ENCODE peak calls at places on chromosomes 5 and 9, in eight cellular contexts. One of them, this sample, is unnamed.

GRCh38 chr5:180116441-180117377 is 45.1 kb upstream of the RNF130 start:
- DNase-seq in WTC11: no peak
- DNase-seq in IMR-90: no peak
- DNase-seq in H54: no peak
- DNase-seq in hypothalamus: no peak
- DNase-seq in H7: peak
- DNase-seq in NCI-H2029 treated with DMSO at 0.1 percent for 48 hours: no peak
- DNase-seq in AG04450: no peak
- DNase-seq in this sample: no peak

GRCh38 chr9:109315889-109316640 is 4.8 kb downstream of the EPB41L4B start:
- DNase-seq in NCI-H2029 treated with DMSO at 0.1 percent for 48 hours: peak
- DNase-seq in hypothalamus: peak
- DNase-seq in H7: peak
- DNase-seq in WTC11: no peak
- DNase-seq in IMR-90: peak
- DNase-seq in AG04450: no peak
- DNase-seq in H54: peak
- DNase-seq in this sample: peak

GRCh38 chr5:121962347-121962670 is 534 bp downstream of the SRFBP1 start:
- DNase-seq in hypothalamus: no peak
- DNase-seq in H54: no peak
- DNase-seq in H7: no peak
- DNase-seq in WTC11: no peak
- DNase-seq in AG04450: no peak
- DNase-seq in NCI-H2029 treated with DMSO at 0.1 percent for 48 hours: no peak
- DNase-seq in IMR-90: no peak
- DNase-seq in this sample: peak

GRCh38 chr5:17302590-17302989 is 85.2 kb downstream of the BASP1 start:
- DNase-seq in IMR-90: no peak
- DNase-seq in WTC11: no peak
- DNase-seq in AG04450: no peak
- DNase-seq in hypothalamus: no peak
- DNase-seq in H7: no peak
- DNase-seq in H54: no peak
- DNase-seq in NCI-H2029 treated with DMSO at 0.1 percent for 48 hours: no peak
- DNase-seq in this sample: peak

GRCh38 chr5:171405615-171406014 is 13.8 kb upstream of the FGF18 start:
- DNase-seq in IMR-90: peak
- DNase-seq in H54: no peak
- DNase-seq in NCI-H2029 treated with DMSO at 0.1 percent for 48 hours: no peak
- DNase-seq in H7: peak
- DNase-seq in AG04450: no peak
- DNase-seq in hypothalamus: no peak
- DNase-seq in WTC11: no peak
- DNase-seq in this sample: no peak

GRCh38 chr5:14869286-14870164 is 2.1 kb downstream of the ANKH start:
- DNase-seq in AG04450: no peak
- DNase-seq in H7: no peak
- DNase-seq in WTC11: no peak
- DNase-seq in hypothalamus: no peak
- DNase-seq in NCI-H2029 treated with DMSO at 0.1 percent for 48 hours: peak
- DNase-seq in IMR-90: no peak
- DNase-seq in H54: no peak
- DNase-seq in this sample: no peak

GRCh38 chr9:134628354-134628736 is 13.3 kb upstream of the COL5A1 start:
- DNase-seq in hypothalamus: no peak
- DNase-seq in H54: no peak
- DNase-seq in NCI-H2029 treated with DMSO at 0.1 percent for 48 hours: no peak
- DNase-seq in IMR-90: no peak
- DNase-seq in H7: no peak
- DNase-seq in WTC11: no peak
- DNase-seq in AG04450: no peak
- DNase-seq in this sample: peak

GRCh38 chr9:22650145-22650544 is 203.5 kb downstream of the DMRTA1 start:
- DNase-seq in AG04450: no peak
- DNase-seq in IMR-90: no peak
- DNase-seq in NCI-H2029 treated with DMSO at 0.1 percent for 48 hours: no peak
- DNase-seq in WTC11: no peak
- DNase-seq in H7: no peak
- DNase-seq in H54: no peak
- DNase-seq in hypothalamus: no peak
- DNase-seq in this sample: no peak

GRCh38 chr5:149585910-149586309 is 4.6 kb downstream of the ARHGEF37 start:
- DNase-seq in hypothalamus: no peak
- DNase-seq in H54: no peak
- DNase-seq in NCI-H2029 treated with DMSO at 0.1 percent for 48 hours: no peak
- DNase-seq in H7: no peak
- DNase-seq in AG04450: no peak
- DNase-seq in WTC11: no peak
- DNase-seq in IMR-90: no peak
- DNase-seq in this sample: no peak

GRCh38 chr9:107049825-107050184 is 186.8 kb downstream of the ZNF462 start:
- DNase-seq in hypothalamus: no peak
- DNase-seq in AG04450: no peak
- DNase-seq in NCI-H2029 treated with DMSO at 0.1 percent for 48 hours: no peak
- DNase-seq in H7: peak
- DNase-seq in H54: no peak
- DNase-seq in WTC11: peak
- DNase-seq in IMR-90: no peak
- DNase-seq in this sample: no peak

GRCh38 chr9:129879991-129880653 is 44.9 kb downstream of the USP20 start:
- DNase-seq in H54: no peak
- DNase-seq in AG04450: no peak
- DNase-seq in WTC11: no peak
- DNase-seq in NCI-H2029 treated with DMSO at 0.1 percent for 48 hours: no peak
- DNase-seq in H7: peak
- DNase-seq in IMR-90: no peak
- DNase-seq in hypothalamus: no peak
- DNase-seq in this sample: no peak

GRCh38 chr5:32276173-32276853 is 36.4 kb downstream of the MTMR12 start:
- DNase-seq in IMR-90: peak
- DNase-seq in AG04450: no peak
- DNase-seq in hypothalamus: no peak
- DNase-seq in WTC11: peak
- DNase-seq in NCI-H2029 treated with DMSO at 0.1 percent for 48 hours: peak
- DNase-seq in H7: peak
- DNase-seq in H54: no peak
- DNase-seq in this sample: peak

GRCh38 chr5:2430606-2431005 is 320.9 kb downstream of the IRX2 start:
- DNase-seq in WTC11: no peak
- DNase-seq in NCI-H2029 treated with DMSO at 0.1 percent for 48 hours: peak
- DNase-seq in AG04450: no peak
- DNase-seq in H54: no peak
- DNase-seq in H7: no peak
- DNase-seq in IMR-90: no peak
- DNase-seq in hypothalamus: no peak
- DNase-seq in this sample: no peak

GRCh38 chr5:7886849-7887460 is 18.0 kb downstream of the MTRR start:
- DNase-seq in hypothalamus: no peak
- DNase-seq in NCI-H2029 treated with DMSO at 0.1 percent for 48 hours: peak
- DNase-seq in AG04450: no peak
- DNase-seq in IMR-90: peak
- DNase-seq in H7: peak
- DNase-seq in H54: no peak
- DNase-seq in WTC11: no peak
- DNase-seq in this sample: peak

This sample was measured in MV-4-11.